ENCODE peak calls at places on chromosomes 3 and 15, in eight cellular contexts. One of them, this sample, is unnamed. For H3K4me1, the result is how much of the 10 kb centered on the place peaks cover.

GRCh38 chr15:61680260-61681037 is 379.8 kb downstream of the VPS13C start:
- DNase-seq in ovary: no peak
- DNase-seq in stomach: no peak
- DNase-seq in suprapubic skin: no peak
- DNase-seq in sigmoid colon: no peak
- DNase-seq in transverse colon: no peak
- DNase-seq in upper lobe of left lung: no peak
- DNase-seq in A549: no peak
- DNase-seq in this sample: no peak

GRCh38 chr3:115217678-115218451 is 70.8 kb upstream of the ZBTB20 start:
- DNase-seq in suprapubic skin: no peak
- DNase-seq in transverse colon: peak
- DNase-seq in ovary: no peak
- DNase-seq in upper lobe of left lung: no peak
- DNase-seq in stomach: no peak
- DNase-seq in sigmoid colon: no peak
- DNase-seq in A549: peak
- DNase-seq in this sample: no peak

GRCh38 chr15:59300618-59301139 is 72.0 kb downstream of the MYO1E start:
- DNase-seq in upper lobe of left lung: peak
- DNase-seq in suprapubic skin: no peak
- DNase-seq in A549: peak
- DNase-seq in stomach: peak
- DNase-seq in transverse colon: peak
- DNase-seq in sigmoid colon: no peak
- DNase-seq in ovary: no peak
- DNase-seq in this sample: no peak

GRCh38 chr3:154552338-154552737 is 122.3 kb upstream of the GPR149 start:
- DNase-seq in stomach: no peak
- DNase-seq in transverse colon: no peak
- DNase-seq in upper lobe of left lung: no peak
- DNase-seq in ovary: no peak
- DNase-seq in A549: no peak
- DNase-seq in suprapubic skin: no peak
- DNase-seq in sigmoid colon: no peak
- DNase-seq in this sample: no peak

GRCh38 chr15:50183112-50183794 is 1.3 kb downstream of the SLC27A2 start:
- DNase-seq in sigmoid colon: no peak
- DNase-seq in ovary: no peak
- DNase-seq in suprapubic skin: no peak
- DNase-seq in upper lobe of left lung: no peak
- DNase-seq in stomach: no peak
- DNase-seq in transverse colon: no peak
- DNase-seq in A549: no peak
- DNase-seq in this sample: no peak

GRCh38 chr3:50545781-50546180 is 21.8 kb downstream of the C3orf18 start:
- DNase-seq in upper lobe of left lung: no peak
- DNase-seq in A549: no peak
- DNase-seq in transverse colon: no peak
- DNase-seq in ovary: no peak
- DNase-seq in sigmoid colon: no peak
- DNase-seq in suprapubic skin: no peak
- DNase-seq in stomach: no peak
- DNase-seq in this sample: no peak

GRCh38 chr3:64921666-64922065 is 233.9 kb upstream of the ADAMTS9 start:
- DNase-seq in ovary: no peak
- DNase-seq in suprapubic skin: no peak
- DNase-seq in A549: no peak
- DNase-seq in stomach: no peak
- DNase-seq in transverse colon: no peak
- DNase-seq in upper lobe of left lung: no peak
- DNase-seq in sigmoid colon: no peak
- DNase-seq in this sample: no peak

GRCh38 chr15:42226648-42227047 is 18.5 kb upstream of the VPS39 start:
- DNase-seq in ovary: no peak
- DNase-seq in A549: no peak
- DNase-seq in transverse colon: no peak
- DNase-seq in stomach: no peak
- DNase-seq in sigmoid colon: no peak
- DNase-seq in suprapubic skin: no peak
- DNase-seq in upper lobe of left lung: no peak
- DNase-seq in this sample: no peak

GRCh38 chr15:38620851-38621594 is 56.4 kb upstream of the RASGRP1 start:
- DNase-seq in sigmoid colon: no peak
- DNase-seq in stomach: no peak
- DNase-seq in suprapubic skin: no peak
- DNase-seq in upper lobe of left lung: no peak
- DNase-seq in ovary: no peak
- DNase-seq in A549: no peak
- DNase-seq in transverse colon: no peak
- DNase-seq in this sample: no peak

GRCh38 chr3:153889905-153890334 is 231.3 kb upstream of the ARHGEF26 start:
- DNase-seq in upper lobe of left lung: no peak
- DNase-seq in A549: no peak
- DNase-seq in suprapubic skin: no peak
- DNase-seq in stomach: no peak
- DNase-seq in ovary: no peak
- DNase-seq in sigmoid colon: no peak
- DNase-seq in transverse colon: no peak
- DNase-seq in this sample: no peak

GRCh38 chr15:38069001-38069400 is 134.6 kb downstream of the TMCO5A start:
- DNase-seq in A549: peak
- DNase-seq in transverse colon: peak
- DNase-seq in stomach: peak
- DNase-seq in upper lobe of left lung: peak
- DNase-seq in ovary: no peak
- DNase-seq in suprapubic skin: no peak
- DNase-seq in sigmoid colon: no peak
- DNase-seq in this sample: no peak

GRCh38 chr3:134369231-134369741 is 5.0 kb downstream of the AMOTL2 start:
- DNase-seq in ovary: no peak
- DNase-seq in sigmoid colon: peak
- DNase-seq in suprapubic skin: no peak
- DNase-seq in stomach: no peak
- DNase-seq in A549: no peak
- DNase-seq in upper lobe of left lung: peak
- DNase-seq in transverse colon: no peak
- DNase-seq in this sample: no peak

GRCh38 chr3:134368751-134369105 is 5.5 kb downstream of the AMOTL2 start:
- DNase-seq in suprapubic skin: no peak
- DNase-seq in ovary: no peak
- DNase-seq in upper lobe of left lung: peak
- DNase-seq in sigmoid colon: peak
- DNase-seq in A549: no peak
- DNase-seq in stomach: no peak
- DNase-seq in transverse colon: no peak
- DNase-seq in this sample: no peak

GRCh38 chr3:134370611-134371451 is 3.4 kb downstream of the AMOTL2 start:
- DNase-seq in ovary: no peak
- DNase-seq in transverse colon: no peak
- DNase-seq in A549: no peak
- DNase-seq in upper lobe of left lung: peak
- DNase-seq in stomach: no peak
- DNase-seq in suprapubic skin: no peak
- DNase-seq in sigmoid colon: peak
- DNase-seq in this sample: no peak

GRCh38 chr3:134371542-134372324 is 2.5 kb downstream of the AMOTL2 start:
- DNase-seq in upper lobe of left lung: peak
- DNase-seq in A549: no peak
- DNase-seq in transverse colon: no peak
- DNase-seq in suprapubic skin: no peak
- DNase-seq in ovary: no peak
- DNase-seq in stomach: no peak
- DNase-seq in sigmoid colon: peak
- DNase-seq in this sample: no peak

DNA sequence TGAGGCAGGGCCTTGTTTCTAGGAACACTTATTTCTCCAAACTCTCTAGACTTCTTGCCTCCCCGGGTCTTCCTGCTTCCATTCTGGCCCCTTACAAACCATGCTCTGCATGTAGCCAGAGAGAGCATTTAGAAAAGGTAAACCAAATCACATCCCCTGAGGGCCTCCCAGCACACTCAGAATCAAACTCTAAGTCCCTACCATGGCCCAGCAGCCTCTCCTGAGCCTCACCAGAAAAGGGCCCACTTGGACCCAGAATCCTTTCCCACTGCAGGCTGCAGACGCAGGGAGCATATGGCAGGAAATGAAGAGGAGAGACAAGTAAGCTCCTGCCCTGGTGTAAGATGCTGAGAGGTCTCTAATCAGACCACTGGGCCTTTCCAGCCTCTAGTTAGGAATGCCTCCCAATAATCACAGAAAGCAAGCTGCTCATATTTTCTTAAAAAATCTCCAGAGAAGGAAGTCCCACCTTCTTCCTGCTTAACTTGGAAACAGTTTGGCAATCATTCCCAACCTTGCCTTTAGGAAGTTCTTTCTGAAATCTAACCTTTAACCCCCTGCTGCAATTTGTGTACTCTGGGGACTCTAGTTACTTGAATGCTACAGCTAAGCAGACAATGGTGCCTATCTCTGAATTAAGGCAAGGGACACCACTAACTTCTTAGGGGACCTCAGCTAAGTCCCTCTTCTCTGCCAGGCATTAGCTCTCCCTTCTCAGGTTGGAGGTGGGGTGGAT is 4.2 kb downstream of the AMOTL2 start:
- DNase-seq in ovary: no peak
- DNase-seq in stomach: no peak
- DNase-seq in A549: no peak
- DNase-seq in sigmoid colon: peak
- DNase-seq in suprapubic skin: no peak
- DNase-seq in transverse colon: no peak
- DNase-seq in upper lobe of left lung: no peak
- DNase-seq in this sample: no peak
- H3K4me1 ChIP-seq in ovary: under half
- H3K4me1 ChIP-seq in stomach: half or more
- H3K4me1 ChIP-seq in A549: half or more
- H3K4me1 ChIP-seq in sigmoid colon: half or more
- H3K4me1 ChIP-seq in suprapubic skin: half or more
- H3K4me1 ChIP-seq in transverse colon: half or more
- H3K4me1 ChIP-seq in upper lobe of left lung: half or more
- H3K4me1 ChIP-seq in this sample: half or more

DNA sequence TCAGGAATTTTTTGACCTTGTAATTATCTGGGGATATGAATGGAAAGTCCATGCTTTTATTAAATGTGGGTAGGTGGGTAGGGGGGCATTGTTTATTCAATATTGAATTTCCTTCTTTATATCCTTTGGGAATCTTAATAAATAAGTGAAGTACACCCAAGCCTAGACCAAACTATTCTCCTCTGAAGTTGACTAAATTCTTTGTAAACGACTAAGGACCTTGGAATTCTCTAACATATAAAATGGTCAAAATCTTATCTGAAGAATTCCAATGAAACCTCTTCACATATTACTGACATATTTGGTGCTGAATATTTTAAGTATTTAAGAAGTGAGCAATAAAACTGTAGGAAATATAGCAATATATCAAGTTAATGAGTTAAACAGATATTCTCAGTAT is 1432.1 kb upstream of the GBE1 start:
- DNase-seq in stomach: no peak
- DNase-seq in sigmoid colon: no peak
- DNase-seq in ovary: no peak
- DNase-seq in transverse colon: no peak
- DNase-seq in A549: no peak
- DNase-seq in suprapubic skin: no peak
- DNase-seq in upper lobe of left lung: no peak
- DNase-seq in this sample: no peak
- TF ChIP-seq EP300 in stomach: no peak
- TF ChIP-seq EP300 in sigmoid colon: no peak
- TF ChIP-seq EP300 in ovary: no peak
- TF ChIP-seq EP300 in transverse colon: no peak
- TF ChIP-seq EP300 in A549: no peak
- TF ChIP-seq EP300 in suprapubic skin: no peak
- TF ChIP-seq EP300 in upper lobe of left lung: no peak
- TF ChIP-seq EP300 in this sample: no peak

GRCh38 chr3:150414989-150415388 is 6.9 kb downstream of the TSC22D2 start:
- DNase-seq in A549: no peak
- DNase-seq in stomach: no peak
- DNase-seq in ovary: no peak
- DNase-seq in upper lobe of left lung: no peak
- DNase-seq in sigmoid colon: no peak
- DNase-seq in suprapubic skin: no peak
- DNase-seq in transverse colon: no peak
- DNase-seq in this sample: no peak
- H3K4me1 ChIP-seq in A549: half or more
- H3K4me1 ChIP-seq in stomach: under half
- H3K4me1 ChIP-seq in ovary: under half
- H3K4me1 ChIP-seq in upper lobe of left lung: under half
- H3K4me1 ChIP-seq in sigmoid colon: half or more
- H3K4me1 ChIP-seq in suprapubic skin: half or more
- H3K4me1 ChIP-seq in transverse colon: half or more
- H3K4me1 ChIP-seq in this sample: under half

DNA sequence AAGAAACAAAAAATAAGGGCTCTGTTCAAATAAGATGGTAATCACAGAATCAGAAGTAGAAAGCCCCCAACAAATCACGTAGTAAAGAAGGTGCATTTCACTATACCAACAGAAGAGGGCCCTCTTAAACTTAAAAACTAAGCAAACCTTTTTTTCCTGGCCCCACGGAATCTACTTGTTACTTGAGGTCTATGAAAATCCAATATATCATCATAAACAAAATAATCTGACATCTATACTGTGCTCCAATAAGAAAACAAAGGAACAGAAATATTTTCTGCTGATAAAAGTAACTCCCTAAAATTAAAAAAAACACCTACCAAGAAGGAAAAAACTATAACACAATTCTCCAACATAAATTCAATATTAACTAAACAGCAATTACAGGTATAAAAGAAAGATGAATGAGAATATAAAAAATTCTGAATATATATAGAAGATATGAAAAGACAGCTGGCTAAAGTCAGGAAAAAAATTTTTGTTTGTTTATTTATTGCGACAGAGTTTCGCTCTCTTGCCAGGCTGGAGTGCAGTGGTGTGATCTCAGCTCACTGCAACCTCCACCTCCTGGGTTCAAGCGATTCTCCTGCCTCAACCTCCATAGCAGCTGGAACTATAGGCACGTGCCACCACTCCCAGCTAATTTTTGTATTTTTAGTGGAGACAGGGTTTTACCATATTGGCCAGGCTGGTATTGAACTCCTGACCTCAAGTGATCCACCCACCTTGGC is 81.8 kb downstream of the CLASP2 start:
- DNase-seq in suprapubic skin: no peak
- DNase-seq in sigmoid colon: no peak
- DNase-seq in ovary: no peak
- DNase-seq in upper lobe of left lung: no peak
- DNase-seq in A549: peak
- DNase-seq in transverse colon: no peak
- DNase-seq in stomach: no peak
- DNase-seq in this sample: peak
- TF ChIP-seq EP300 in suprapubic skin: no peak
- TF ChIP-seq EP300 in sigmoid colon: no peak
- TF ChIP-seq EP300 in ovary: no peak
- TF ChIP-seq EP300 in upper lobe of left lung: peak
- TF ChIP-seq EP300 in A549: no peak
- TF ChIP-seq EP300 in transverse colon: no peak
- TF ChIP-seq EP300 in stomach: no peak
- TF ChIP-seq EP300 in this sample: no peak

This sample was measured in tibial nerve.